ENCODE peak calls at places on chromosomes 6 and 20, in six cellular contexts. E, U, M, Q, K and C are unnamed samples. For H3K4me1, the result is how much of the 10 kb centered on the place peaks cover.

GRCh38 chr20:20687319-20687718 is 25.1 kb downstream of the RALGAPA2 start:
- DNase-seq in E (no peak), U (no peak), M (no peak), Q (no peak), K (no peak), C (no peak)

GRCh38 chr6:34602318-34603111 is 46.4 kb upstream of the SPDEF start:
- DNase-seq in E (no peak), U (no peak), M (no peak), Q (peak), K (no peak), C (no peak)

GRCh38 chr6:21265264-21266044 is 328.1 kb upstream of the SOX4 start:
- DNase-seq in E (no peak), U (no peak), M (no peak), Q (no peak), K (no peak), C (no peak)

GRCh38 chr6:107132330-107132954 is 17.1 kb upstream of the BEND3 start:
- DNase-seq in E (no peak), U (peak), M (peak), Q (no peak), K (no peak), C (peak)

GRCh38 chr20:36153754-36154695 is 515 bp upstream of the EPB41L1 start:
- DNase-seq in E (no peak), U (peak), M (peak), Q (peak), K (no peak), C (peak)

GRCh38 chr6:46626228-46626909 is 26.2 kb downstream of the CYP39A1 start:
- DNase-seq in E (no peak), U (no peak), M (peak), Q (no peak), K (no peak), C (no peak)

GRCh38 chr20:2402271-2402980 is 21.7 kb downstream of the TGM6 start:
- DNase-seq in E (no peak), U (no peak), M (peak), Q (no peak), K (no peak), C (peak)

GRCh38 chr20:45395114-45395415 is 13.0 kb upstream of the DBNDD2 start:
- DNase-seq in E (no peak), U (no peak), M (no peak), Q (no peak), K (no peak), C (no peak)

GRCh38 chr6:9412951-9413559 is 977.7 kb upstream of the SLC35B3 start:
- DNase-seq in E (no peak), U (no peak), M (no peak), Q (peak), K (no peak), C (no peak)

GRCh38 chr6:88183503-88183902 is 17.4 kb upstream of the CNR1 start:
- DNase-seq in E (no peak), U (no peak), M (no peak), Q (no peak), K (no peak), C (no peak)

GRCh38 chr20:35578469-35578868 is 36.6 kb downstream of the ERGIC3 start:
- DNase-seq in E (no peak), U (no peak), M (no peak), Q (no peak), K (no peak), C (peak)

GRCh38 chr6:151948007-151948745 is 140.7 kb downstream of the ESR1 start:
- DNase-seq in E (no peak), U (no peak), M (no peak), Q (no peak), K (no peak), C (no peak)

GRCh38 chr6:166307082-166307980 is 861 bp downstream of the PRR18 start:
- DNase-seq in E (no peak), U (no peak), M (no peak), Q (no peak), K (no peak), C (no peak)

DNA sequence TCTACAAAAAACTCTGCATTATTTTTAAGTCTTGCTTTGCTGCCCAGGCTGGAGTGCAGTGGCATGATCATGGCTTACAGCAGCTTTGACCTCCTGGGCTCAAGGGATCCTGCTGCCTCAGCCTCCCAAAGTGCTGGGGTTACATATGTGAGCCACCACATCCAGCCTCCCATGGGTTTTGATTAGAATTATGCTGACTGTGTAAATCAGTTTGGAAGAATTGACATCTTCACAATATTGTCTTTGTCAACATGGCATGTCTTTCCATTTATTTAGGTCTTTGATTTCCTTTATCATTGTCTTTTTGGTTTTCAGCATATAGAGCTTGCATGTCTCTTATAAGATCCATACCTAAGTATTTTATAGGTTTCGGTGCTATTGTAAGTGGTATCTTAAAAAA is 13.2 kb upstream of the APCDD1L start:
- DNase-seq in E (no peak), U (no peak), M (no peak), Q (no peak), K (no peak), C (no peak)
- H3K4me3 ChIP-seq in E (no peak), U (no peak), M (no peak), Q (no peak), K (no peak), C (no peak)

DNA sequence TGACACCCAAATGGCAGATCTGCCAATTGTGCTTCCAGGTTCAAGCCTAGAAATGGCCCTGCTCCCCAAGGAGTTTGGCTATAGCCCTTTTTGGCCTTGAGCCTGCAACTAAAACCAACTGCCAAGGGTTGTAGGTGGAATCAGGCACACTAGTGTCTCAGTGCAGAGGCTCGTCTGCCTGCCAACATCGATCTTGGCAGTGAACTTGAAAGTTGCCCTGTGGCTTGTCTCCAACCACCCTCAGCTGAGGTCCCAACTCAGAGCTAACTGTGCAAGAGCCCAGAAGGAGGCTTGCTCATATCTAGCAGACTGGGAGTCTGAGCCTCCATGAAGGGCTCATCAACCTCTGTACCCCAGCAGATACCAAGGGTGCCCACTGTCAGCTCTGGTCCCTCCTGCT is 92.7 kb upstream of the GLP1R start:
- DNase-seq in E (no peak), U (no peak), M (no peak), Q (peak), K (no peak), C (no peak)
- H3K4me1 ChIP-seq in E (under half), U (under half), M (under half), Q (under half), K (under half), C (under half)

GRCh38 chr6:14119764-14120163 is 2.2 kb downstream of the CD83 start:
- DNase-seq in E (no peak), U (no peak), M (no peak), Q (no peak), K (no peak), C (no peak)
- H3K4me3 ChIP-seq in E (no peak), U (no peak), M (no peak), Q (no peak), K (no peak), C (no peak)

GRCh38 chr6:7175463-7175862 is 67.7 kb downstream of the RREB1 start:
- DNase-seq in E (no peak), U (no peak), M (no peak), Q (no peak), K (no peak), C (no peak)

GRCh38 chr6:7171733-7172132 is 64.0 kb downstream of the RREB1 start:
- DNase-seq in E (no peak), U (no peak), M (no peak), Q (no peak), K (no peak), C (no peak)

GRCh38 chr6:7172605-7173185 is 64.9 kb downstream of the RREB1 start:
- DNase-seq in E (no peak), U (no peak), M (peak), Q (peak), K (no peak), C (no peak)

GRCh38 chr6:7176208-7176607 is 68.4 kb downstream of the RREB1 start:
- DNase-seq in E (no peak), U (no peak), M (no peak), Q (no peak), K (no peak), C (no peak)

DNA sequence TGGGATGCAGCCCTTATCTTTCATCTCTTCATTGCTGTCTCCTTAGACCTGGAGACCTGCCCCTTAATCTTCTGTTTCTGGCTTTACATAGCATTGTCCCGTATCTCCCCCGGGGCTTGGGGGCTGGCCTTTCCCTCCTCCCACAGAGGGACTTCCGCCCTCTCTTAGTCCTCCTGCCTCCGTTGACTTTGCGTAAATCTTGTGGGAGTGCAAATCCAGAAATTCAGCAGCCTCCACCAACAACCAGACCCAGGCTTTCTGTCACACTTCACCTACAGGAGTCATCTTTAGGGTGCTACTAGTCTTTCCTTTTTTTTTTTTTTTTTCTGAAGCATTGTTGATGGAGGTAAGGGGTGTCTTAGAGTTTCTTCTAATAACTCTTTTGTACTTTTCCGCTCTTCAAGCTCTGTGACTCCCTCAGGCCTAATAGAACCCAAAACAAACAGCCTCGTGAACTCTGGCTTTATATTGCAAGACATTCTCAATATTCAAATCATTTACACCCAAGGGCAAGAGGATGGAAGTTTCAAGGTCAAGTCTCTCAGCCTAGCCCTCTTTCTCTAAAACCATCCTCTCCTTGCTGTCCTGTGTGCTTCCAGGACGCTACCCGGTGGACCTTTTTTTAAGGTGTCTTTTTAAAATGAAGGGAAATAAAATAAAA is 66.2 kb downstream of the RREB1 start:
- DNase-seq in E (no peak), U (no peak), M (no peak), Q (no peak), K (no peak), C (no peak)
- H3K4me1 ChIP-seq in E (under half), U (under half), M (under half), Q (under half), K (under half), C (under half)

GRCh38 chr20:37886851-37887297 is 16.1 kb upstream of the VSTM2L start:
- DNase-seq in E (no peak), U (no peak), M (no peak), Q (peak), K (no peak), C (no peak)

GRCh38 chr20:37888641-37889040 is 14.3 kb upstream of the VSTM2L start:
- DNase-seq in E (no peak), U (no peak), M (no peak), Q (no peak), K (no peak), C (no peak)

GRCh38 chr20:37882961-37883712 is 19.8 kb upstream of the VSTM2L start:
- DNase-seq in E (no peak), U (no peak), M (no peak), Q (no peak), K (no peak), C (no peak)

GRCh38 chr20:37885042-37885441 is 17.9 kb upstream of the VSTM2L start:
- DNase-seq in E (no peak), U (no peak), M (no peak), Q (no peak), K (no peak), C (no peak)

DNA sequence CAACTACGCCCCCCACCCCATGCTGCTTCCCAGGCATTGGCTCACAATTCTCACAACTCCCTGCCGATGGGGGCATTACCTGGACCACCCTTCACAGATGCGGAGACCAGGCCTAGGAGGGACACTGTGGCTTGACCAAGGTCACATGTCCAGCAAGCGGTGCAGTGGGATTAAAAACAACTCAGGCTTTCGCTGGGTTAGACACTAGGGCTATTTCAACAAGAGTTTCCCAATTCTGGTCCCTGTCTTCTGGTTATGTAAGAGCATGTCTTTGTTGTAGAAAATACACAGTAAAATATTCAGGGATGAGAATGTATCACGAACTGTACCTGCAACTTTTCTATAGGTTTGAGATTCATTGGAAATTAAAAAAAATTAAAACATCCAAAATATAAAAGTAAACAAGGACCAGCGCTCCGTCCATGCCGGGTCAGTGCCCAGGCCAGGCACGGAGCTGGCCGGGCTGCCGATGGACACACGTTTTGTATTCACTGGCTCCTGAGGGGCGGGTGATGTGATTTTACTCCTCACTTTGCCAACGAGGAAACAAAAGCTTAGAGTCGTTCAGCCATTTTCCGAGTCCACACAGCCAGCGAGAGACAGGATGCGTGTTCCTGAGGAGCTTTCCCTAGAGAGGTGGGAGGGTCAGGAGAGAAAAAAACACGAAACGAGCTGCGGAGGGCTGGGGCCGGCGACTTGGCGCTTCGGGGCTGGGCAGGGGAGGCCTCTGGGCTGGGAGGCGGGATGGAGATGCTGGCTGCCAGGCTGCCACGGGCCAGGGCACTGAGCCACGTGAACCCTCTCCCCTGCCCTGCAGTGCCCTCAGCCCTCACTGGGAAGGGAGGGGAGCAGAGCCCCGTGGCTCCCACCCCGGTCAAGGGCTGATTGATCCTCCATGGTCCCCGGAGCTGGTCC is 17.1 kb upstream of the VSTM2L start:
- DNase-seq in E (no peak), U (no peak), M (no peak), Q (no peak), K (no peak), C (no peak)
- H3K4me3 ChIP-seq in E (no peak), U (no peak), M (no peak), Q (no peak), K (no peak), C (no peak)

DNA sequence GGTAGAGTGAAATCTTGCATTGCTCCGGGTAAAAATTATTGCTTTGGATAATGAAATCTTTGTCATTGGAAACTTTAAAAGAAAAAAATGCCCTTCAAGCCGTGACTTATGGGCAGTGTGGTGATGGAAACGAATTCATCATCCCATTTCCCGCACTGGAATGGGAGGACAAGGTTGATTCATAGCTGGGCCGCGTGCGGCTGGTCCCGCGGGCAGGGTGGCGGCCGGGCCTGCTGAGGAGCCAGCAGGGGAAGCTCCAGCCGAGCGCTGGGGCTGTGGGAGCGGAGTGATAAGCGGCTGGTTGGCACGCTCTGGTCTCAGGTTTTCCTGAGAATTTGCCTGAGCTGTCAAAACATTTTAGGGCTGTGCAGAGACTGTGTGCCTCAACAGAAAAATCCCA is 351.7 kb downstream of the CDC5L start:
- DNase-seq in E (no peak), U (no peak), M (no peak), Q (no peak), K (no peak), C (no peak)
- H3K4me1 ChIP-seq in E (under half), U (under half), M (under half), Q (under half), K (under half), C (under half)